ENCODE peak calls at places on chromosomes 16 and 17, in nine cellular contexts. G is AG10803; A is CD8-positive, alpha-beta T cell; S is cardiac muscle cell; C is GM10248; L is HFFc6; U is heart right ventricle; B is upper lobe of right lung; N is activated B cell treated with CpG ODN at 0.5 μM for 24 hours. M is an unnamed sample.

GRCh38 chr17:74268052-74268451 is 6.0 kb upstream of the DNAI2 start:
- DNase-seq in G (no peak), A (no peak), S (no peak), C (no peak), L (no peak), U (no peak), B (peak), N (no peak), M (no peak)

GRCh38 chr16:68155425-68155824 is 70.3 kb downstream of the NFATC3 start:
- DNase-seq in G (no peak), A (no peak), S (peak), C (no peak), L (no peak), U (no peak), B (no peak), N (no peak), M (no peak)

GRCh38 chr17:7242717-7243576 is 698 bp upstream of the GABARAP start:
- DNase-seq in G (peak), A (peak), S (peak), C (peak), L (peak), U (peak), B (peak), N (peak), M (peak)

GRCh38 chr16:49663081-49664057 is 192.5 kb downstream of the ZNF423 start:
- DNase-seq in G (peak), A (no peak), S (no peak), C (no peak), L (no peak), U (peak), B (no peak), N (no peak), M (no peak)

GRCh38 chr17:79192503-79193500 is 118.2 kb downstream of the ENGASE start:
- DNase-seq in G (peak), A (peak), S (peak), C (peak), L (peak), U (peak), B (no peak), N (no peak), M (no peak)

GRCh38 chr17:6567528-6568185 is 11.3 kb upstream of the PITPNM3 start:
- DNase-seq in G (peak), A (no peak), S (no peak), C (peak), L (no peak), U (no peak), B (peak), N (no peak), M (no peak)

GRCh38 chr16:54342966-54343365 is 56.4 kb upstream of the IRX3 start:
- DNase-seq in G (peak), A (no peak), S (no peak), C (no peak), L (peak), U (no peak), B (no peak), N (no peak), M (no peak)

GRCh38 chr16:56635441-56635967 is 3.0 kb upstream of the MT1A start:
- DNase-seq in G (no peak), A (no peak), S (no peak), C (no peak), L (no peak), U (no peak), B (no peak), N (no peak), M (no peak)

GRCh38 chr17:9350083-9350482 is 225.5 kb downstream of the STX8 start:
- DNase-seq in G (peak), A (no peak), S (no peak), C (no peak), L (peak), U (no peak), B (no peak), N (no peak), M (no peak)

GRCh38 chr17:60586288-60586974 is 13.6 kb upstream of the PPM1D start:
- DNase-seq in G (peak), A (no peak), S (peak), C (no peak), L (no peak), U (no peak), B (no peak), N (no peak), M (no peak)

GRCh38 chr17:2215616-2216364 is 87.8 kb downstream of the SMG6 start:
- DNase-seq in G (peak), A (peak), S (peak), C (peak), L (peak), U (peak), B (peak), N (peak), M (no peak)

GRCh38 chr17:28783161-28783560 is 39.4 kb downstream of the TRAF4 start:
- DNase-seq in G (no peak), A (no peak), S (no peak), C (no peak), L (no peak), U (no peak), B (no peak), N (no peak), M (no peak)

GRCh38 chr17:59893617-59894100 is 738 bp downstream of the RPS6KB1 start:
- DNase-seq in G (peak), A (no peak), S (peak), C (peak), L (peak), U (no peak), B (no peak), N (no peak), M (no peak)

GRCh38 chr16:78742501-78743283 is 643.2 kb downstream of the WWOX start:
- DNase-seq in G (no peak), A (peak), S (no peak), C (peak), L (no peak), U (no peak), B (no peak), N (peak), M (no peak)

GRCh38 chr16:767743-768235 is 7.3 kb downstream of the MSLN start:
- DNase-seq in G (no peak), A (no peak), S (no peak), C (no peak), L (no peak), U (no peak), B (no peak), N (no peak), M (no peak)
- TF ChIP-seq CTCF in G (no peak), A (no peak), S (no peak), C (no peak), L (no peak), U (no peak), B (no peak), N (no peak), M (no peak)

GRCh38 chr17:77140878-77141767 is at the start of gene SEC14L1:
- DNase-seq in G (peak), A (no peak), S (peak), C (no peak), L (peak), U (no peak), B (peak), N (peak), M (no peak)

GRCh38 chr17:77142689-77143088 is 1.9 kb downstream of the SEC14L1 start:
- DNase-seq in G (no peak), A (no peak), S (no peak), C (no peak), L (no peak), U (no peak), B (no peak), N (no peak), M (no peak)

GRCh38 chr17:77141846-77142449 is 1.2 kb downstream of the SEC14L1 start:
- DNase-seq in G (no peak), A (no peak), S (no peak), C (no peak), L (no peak), U (no peak), B (no peak), N (no peak), M (no peak)

GRCh38 chr17:77143306-77143705 is 2.5 kb downstream of the SEC14L1 start:
- DNase-seq in G (no peak), A (no peak), S (no peak), C (no peak), L (no peak), U (no peak), B (no peak), N (no peak), M (no peak)

GRCh38 chr17:77140166-77140877 is 447 bp upstream of the SEC14L1 start:
- DNase-seq in G (peak), A (peak), S (peak), C (peak), L (peak), U (peak), B (peak), N (peak), M (peak)
- TF ChIP-seq CTCF in G (no peak), A (no peak), S (no peak), C (no peak), L (peak), U (no peak), B (no peak), N (no peak), M (no peak)

GRCh38 chr17:11628374-11628773 is 30.1 kb downstream of the DNAH9 start:
- DNase-seq in G (no peak), A (no peak), S (peak), C (no peak), L (no peak), U (no peak), B (no peak), N (no peak), M (no peak)
- TF ChIP-seq CTCF in G (no peak), A (no peak), S (no peak), C (no peak), L (no peak), U (no peak), B (no peak), N (no peak), M (no peak)

GRCh38 chr16:70253291-70254094 is 1.8 kb upstream of the EXOSC6 start:
- DNase-seq in G (peak), A (no peak), S (peak), C (no peak), L (peak), U (peak), B (no peak), N (no peak), M (no peak)

GRCh38 chr16:70254095-70254964 is 2.6 kb upstream of the EXOSC6 start:
- DNase-seq in G (no peak), A (no peak), S (no peak), C (no peak), L (no peak), U (no peak), B (no peak), N (no peak), M (no peak)

GRCh38 chr16:70251651-70252354 is at the start of gene EXOSC6:
- DNase-seq in G (peak), A (peak), S (peak), C (peak), L (peak), U (peak), B (peak), N (peak), M (peak)

GRCh38 chr16:70250748-70251650 is 741 bp downstream of the EXOSC6 start:
- DNase-seq in G (peak), A (peak), S (peak), C (peak), L (peak), U (no peak), B (peak), N (no peak), M (no peak)

GRCh38 chr16:70252355-70252988 is 732 bp upstream of the EXOSC6 start:
- DNase-seq in G (peak), A (no peak), S (peak), C (no peak), L (no peak), U (no peak), B (no peak), N (no peak), M (no peak)
- TF ChIP-seq CTCF in G (peak), A (no peak), S (peak), C (peak), L (peak), U (no peak), B (peak), N (no peak), M (peak)

DNA sequence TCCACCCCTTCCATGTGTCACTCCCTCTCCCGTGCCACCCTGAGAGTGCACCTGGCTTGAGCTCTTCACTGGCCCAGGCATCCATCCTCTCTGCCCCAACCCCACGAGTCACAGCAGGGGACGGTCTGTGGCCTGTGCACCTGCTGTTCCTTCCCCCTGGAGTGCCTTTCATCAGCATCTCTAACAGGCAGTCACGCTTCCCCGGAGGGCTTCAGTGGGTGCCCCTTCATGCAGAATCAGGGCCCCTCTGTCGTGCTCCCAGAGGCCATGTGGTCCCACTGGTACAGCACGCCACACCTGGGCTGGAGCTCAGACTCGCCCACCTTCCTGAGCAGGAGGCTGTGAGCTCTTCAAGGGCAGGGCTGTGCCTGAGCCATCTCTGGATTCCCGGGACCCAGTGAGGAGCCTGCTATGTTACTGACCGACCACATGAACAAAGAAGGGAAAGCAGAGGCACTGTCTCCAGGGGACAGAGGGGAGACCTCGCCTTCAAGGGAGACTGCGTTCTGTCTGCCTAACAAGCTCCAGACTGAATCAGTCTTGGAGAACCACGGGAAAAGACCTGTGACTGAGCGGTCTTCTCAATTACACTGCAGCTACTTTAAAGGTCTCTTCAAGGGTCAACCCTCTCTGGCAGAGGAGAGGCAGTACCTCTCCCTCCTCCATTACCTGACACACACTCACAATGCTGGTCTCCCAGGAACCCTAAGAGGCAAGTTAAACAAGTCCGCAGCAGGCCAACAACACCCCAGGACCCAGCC is 78.8 kb upstream of the DOC2B start:
- DNase-seq in G (no peak), A (no peak), S (no peak), C (no peak), L (no peak), U (no peak), B (peak), N (no peak), M (no peak)
- TF ChIP-seq CTCF in G (no peak), A (no peak), S (no peak), C (no peak), L (no peak), U (no peak), B (no peak), N (no peak), M (no peak)

DNA sequence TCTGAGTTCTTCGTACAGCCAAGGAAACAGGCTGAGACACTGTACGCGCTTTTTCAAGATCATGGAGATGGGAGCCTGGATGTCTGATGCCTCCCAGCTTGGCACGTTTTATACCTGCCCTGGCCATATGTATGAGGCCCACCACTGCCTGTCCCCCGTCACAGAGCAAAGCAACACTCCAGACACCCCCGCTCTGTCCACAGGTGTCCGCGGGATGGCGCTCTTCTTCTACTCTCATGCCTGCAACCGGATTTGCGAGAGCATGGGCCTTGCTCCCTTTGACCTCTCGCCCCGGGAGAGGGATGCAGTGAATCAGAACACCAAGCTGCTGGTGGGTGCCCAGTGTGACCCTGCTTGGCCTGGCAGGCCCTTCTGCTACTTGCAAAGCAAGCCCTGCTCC is 39.8 kb upstream of the POLR3E start:
- DNase-seq in G (no peak), A (no peak), S (no peak), C (no peak), L (no peak), U (no peak), B (no peak), N (no peak), M (no peak)
- TF ChIP-seq CTCF in G (no peak), A (no peak), S (no peak), C (no peak), L (no peak), U (no peak), B (no peak), N (no peak), M (no peak)

GRCh38 chr16:67104061-67104460 is 5.7 kb upstream of the PHAF1 start:
- DNase-seq in G (peak), A (no peak), S (peak), C (no peak), L (no peak), U (peak), B (no peak), N (no peak), M (no peak)
- TF ChIP-seq CTCF in G (peak), A (no peak), S (peak), C (no peak), L (peak), U (peak), B (peak), N (no peak), M (peak)

M was measured in D721Med.